ENCODE peak calls at places on chromosome 13, in ten cellular contexts. C is upper lobe of right lung; V is CD4-positive, CD25-positive, alpha-beta regulatory T cell; D is adrenal gland; F is osteoblast; X is MM.1S; Q is H1; O is tibial nerve; P is IMR-90; K is heart left ventricle. U is an unnamed sample.

GRCh38 chr13:21538753-21539152 is 65.2 kb downstream of the MICU2 start:
- DNase-seq in O (no peak), F (no peak), P (no peak), X (no peak), D (no peak), Q (no peak), K (no peak), V (no peak), C (no peak), U (no peak)

GRCh38 chr13:94705081-94705751 is 7.1 kb downstream of the SOX21 start:
- DNase-seq in K (no peak), O (no peak), C (no peak), F (peak; percentile 78), Q (peak; percentile 71), V (no peak), D (no peak), P (no peak), X (no peak), U (no peak)

GRCh38 chr13:106533940-106534843 is 1.3 kb downstream of the EFNB2 start:
- DNase-seq in Q (peak; percentile 72), C (peak; percentile 85), F (peak; percentile 95), D (no peak), X (peak; percentile 24), P (peak; percentile 63), O (no peak), K (peak; percentile 69), V (peak; percentile 21), U (peak; percentile 18)

GRCh38 chr13:60274664-60275063 is 110.9 kb upstream of the DIAPH3 start:
- DNase-seq in Q (no peak), D (no peak), X (no peak), C (no peak), K (no peak), F (no peak), O (no peak), P (no peak), V (no peak), U (no peak)

GRCh38 chr13:111474136-111475002 is 153.9 kb downstream of the TEX29 start:
- DNase-seq in O (no peak), F (peak; percentile 99), P (peak; percentile 35), D (no peak), C (no peak), X (no peak), K (no peak), V (no peak), Q (peak; percentile 47), U (peak; percentile 4)

GRCh38 chr13:110511509-110512181 is 49.9 kb downstream of the RAB20 start:
- DNase-seq in P (no peak), D (no peak), Q (no peak), O (no peak), K (no peak), C (no peak), F (peak; percentile 55), V (no peak), X (no peak), U (no peak)

GRCh38 chr13:75628811-75629210 is 7.3 kb upstream of the LMO7 start:
- DNase-seq in V (no peak), C (no peak), K (no peak), X (no peak), P (no peak), D (no peak), O (no peak), F (no peak), Q (no peak), U (no peak)

GRCh38 chr13:41561179-41561578 is 103.8 kb downstream of the RGCC start:
- DNase-seq in O (no peak), K (no peak), X (no peak), Q (no peak), V (no peak), D (no peak), C (no peak), F (no peak), P (peak; percentile 43), U (no peak)

GRCh38 chr13:27264181-27264580 is 6.4 kb upstream of the RASL11A start:
- DNase-seq in Q (no peak), C (no peak), D (peak; percentile 45), X (no peak), K (no peak), F (peak; percentile 91), O (no peak), P (peak; percentile 89), V (no peak), U (no peak)

GRCh38 chr13:37736040-37736439 is 133.5 kb downstream of the TRPC4 start:
- DNase-seq in V (no peak), X (no peak), K (no peak), D (no peak), F (no peak), P (no peak), O (no peak), C (no peak), Q (no peak), U (no peak)

GRCh38 chr13:39616087-39616694 is 13.2 kb upstream of the LHFPL6 start:
- DNase-seq in V (peak; percentile 43), Q (no peak), C (no peak), O (no peak), X (peak; percentile 51), K (no peak), P (peak; percentile 68), F (no peak), D (peak; percentile 33), U (peak; percentile 44)

GRCh38 chr13:114132419-114133121 is at the start of gene RASA3:
- DNase-seq in F (peak; percentile 99), O (peak; percentile 62), Q (peak; percentile 88), X (peak; percentile 83), V (peak; percentile 65), D (peak; percentile 61), P (peak; percentile 79), K (peak; percentile 91), C (peak; percentile 86), U (peak; percentile 72)

GRCh38 chr13:39422845-39423565 is 180.0 kb downstream of the LHFPL6 start:
- DNase-seq in X (no peak), K (no peak), Q (no peak), C (no peak), O (no peak), D (no peak), V (no peak), P (no peak), F (no peak), U (no peak)

GRCh38 chr13:31437975-31438374 is 238.2 kb downstream of the B3GLCT start:
- DNase-seq in O (no peak), V (no peak), K (no peak), D (no peak), C (no peak), F (no peak), X (no peak), Q (no peak), P (no peak), U (no peak)

GRCh38 chr13:33326246-33326645 is 40.7 kb upstream of the STARD13 start:
- DNase-seq in Q (no peak), V (no peak), P (no peak), D (no peak), X (no peak), F (no peak), O (no peak), K (no peak), C (no peak), U (no peak)

GRCh38 chr13:33322474-33322827 is 36.9 kb upstream of the STARD13 start:
- DNase-seq in O (no peak), C (no peak), F (no peak), K (no peak), X (no peak), P (peak; percentile 95), Q (no peak), V (no peak), D (peak; percentile 25), U (no peak)

GRCh38 chr13:33321686-33322473 is 36.3 kb upstream of the STARD13 start:
- DNase-seq in C (no peak), D (no peak), K (no peak), O (no peak), V (no peak), Q (no peak), P (peak; percentile 21), X (no peak), F (no peak), U (no peak)

GRCh38 chr13:33323766-33324525 is 38.4 kb upstream of the STARD13 start:
- DNase-seq in O (no peak), D (no peak), F (no peak), X (no peak), Q (no peak), K (no peak), C (no peak), P (peak; percentile 63), V (no peak), U (no peak)

DNA sequence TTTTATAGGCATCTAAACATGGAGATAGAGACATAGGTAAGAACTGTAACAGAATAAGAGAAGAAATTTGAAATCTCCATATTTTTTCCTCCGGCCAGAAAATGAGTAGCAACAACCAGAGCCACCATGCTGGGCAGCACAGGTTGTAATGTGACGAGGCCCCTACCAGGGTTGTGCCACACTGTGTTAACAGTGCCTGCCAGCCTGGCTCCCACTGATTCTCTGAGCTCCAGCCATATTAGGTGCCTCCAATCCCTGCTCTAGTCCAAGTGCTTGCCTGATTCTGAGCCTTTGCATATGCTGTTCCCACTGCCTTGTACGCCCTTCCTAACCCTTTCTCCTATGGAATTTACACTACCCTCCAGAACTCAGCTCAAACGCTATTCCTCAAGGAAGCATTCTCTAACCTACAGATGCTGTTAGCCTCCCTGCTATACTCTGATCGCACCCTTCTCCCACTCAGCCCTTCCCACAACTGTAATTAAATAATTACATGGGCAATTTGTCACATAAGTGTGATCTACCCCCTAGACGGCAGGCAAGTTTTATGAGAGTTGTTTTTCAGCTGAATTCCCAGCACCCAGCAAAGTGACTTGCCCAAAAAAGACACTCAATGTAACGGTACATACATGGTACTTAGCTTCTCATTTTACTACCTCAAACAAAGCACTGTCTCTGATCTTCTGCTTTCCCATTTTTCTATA is 37.6 kb upstream of the STARD13 start:
- DNase-seq in X (no peak), P (no peak), D (no peak), O (no peak), K (no peak), Q (no peak), C (no peak), F (no peak), V (no peak), U (no peak)
- H3K27ac ChIP-seq in X (no peak overlapping the region), P (peak overlapping the region; percentile 96), D (no peak overlapping the region), O (peak overlapping the region; percentile 85), K (no peak overlapping the region), Q (no peak overlapping the region), C (peak overlapping the region; percentile 8), F (peak overlapping the region; percentile 11), V (no peak overlapping the region), U (no peak overlapping the region)

GRCh38 chr13:18992791-18993190 is 188.8 kb downstream of the TUBA3C start:
- DNase-seq in F (no peak), C (no peak), Q (no peak), X (no peak), O (no peak), D (peak; percentile 51), K (no peak), V (no peak), P (no peak), U (no peak)
- H3K9me3 ChIP-seq in F (peaks cover 2% of the 10 kb centered on the region), C (no peaks in the 10 kb centered on the region), Q (peaks cover 73% of the 10 kb centered on the region), X (no peaks in the 10 kb centered on the region), O (no peaks in the 10 kb centered on the region), D (no peaks in the 10 kb centered on the region), K (peaks cover 13% of the 10 kb centered on the region), V (no peaks in the 10 kb centered on the region), P (peaks cover 50% of the 10 kb centered on the region), U (no peaks in the 10 kb centered on the region)

GRCh38 chr13:28611021-28611420 is 47.9 kb upstream of the POMP start:
- DNase-seq in X (no peak), D (no peak), Q (no peak), V (no peak), P (peak; percentile 26), C (no peak), F (no peak), O (no peak), K (no peak), U (no peak)
- H3K4me1 ChIP-seq in X (no peaks in the 10 kb centered on the region), D (no peaks in the 10 kb centered on the region), Q (no peaks in the 10 kb centered on the region), V (peaks cover 7% of the 10 kb centered on the region), P (peaks cover 2% of the 10 kb centered on the region), C (no peaks in the 10 kb centered on the region), F (no peaks in the 10 kb centered on the region), O (no peaks in the 10 kb centered on the region), K (no peaks in the 10 kb centered on the region), U (peaks cover 18% of the 10 kb centered on the region)

GRCh38 chr13:49859568-49859967 is 67.1 kb upstream of the KPNA3 start:
- DNase-seq in F (no peak), K (no peak), P (peak; percentile 92), Q (no peak), D (peak; percentile 93), V (no peak), C (no peak), X (no peak), O (no peak), U (no peak)
- H3K27ac ChIP-seq in F (peak overlapping the region; percentile 84), K (no peak overlapping the region), P (peak overlapping the region; percentile 83), Q (no peak overlapping the region), D (peak overlapping the region; percentile 91), V (no peak overlapping the region), C (peak overlapping the region; percentile 85), X (no peak overlapping the region), O (peak overlapping the region; percentile 51), U (no peak overlapping the region)